ENCODE peak calls at places on chromosomes 5 and 9, in four cellular contexts. T is SK-N-SH; M is ovary; K is effector memory CD4-positive, alpha-beta T cell. Z is an unnamed sample. For H3K9me3, the result is how much of the 10 kb centered on the place peaks cover.

GRCh38 chr5:15575566-15576195 is 75.7 kb downstream of the FBXL7 start:
- DNase-seq in T (no peak), M (no peak), K (no peak), Z (no peak)

GRCh38 chr9:5500441-5501235 is 9.7 kb upstream of the PDCD1LG2 start:
- DNase-seq in T (peak), M (no peak), K (no peak), Z (no peak)

GRCh38 chr5:127820910-127821553 is 117.8 kb downstream of the CCDC192 start:
- DNase-seq in T (no peak), M (no peak), K (no peak), Z (no peak)

GRCh38 chr5:78518365-78519197 is 130.0 kb downstream of the LHFPL2 start:
- DNase-seq in T (no peak), M (no peak), K (no peak), Z (no peak)

GRCh38 chr9:37969130-37969529 is 65.2 kb upstream of the SLC25A51 start:
- DNase-seq in T (no peak), M (no peak), K (no peak), Z (no peak)

GRCh38 chr9:12414514-12414913 is 278.7 kb upstream of the TYRP1 start:
- DNase-seq in T (no peak), M (no peak), K (no peak), Z (no peak)

GRCh38 chr9:36504154-36504550 is 68.5 kb upstream of the MELK start:
- DNase-seq in T (no peak), M (no peak), K (no peak), Z (no peak)

GRCh38 chr5:80238778-80239679 is 16.8 kb downstream of the SERINC5 start:
- DNase-seq in T (peak), M (peak), K (peak), Z (no peak)

GRCh38 chr5:132464155-132464939 is 26.2 kb downstream of the IRF1 start:
- DNase-seq in T (peak), M (no peak), K (no peak), Z (peak)

GRCh38 chr9:76859860-76860259 is 46.1 kb downstream of the PRUNE2 start:
- DNase-seq in T (no peak), M (no peak), K (no peak), Z (no peak)

GRCh38 chr9:132214027-132214622 is 52.3 kb downstream of the NTNG2 start:
- DNase-seq in T (peak), M (peak), K (no peak), Z (no peak)

GRCh38 chr9:95508242-95508967 is 8.4 kb downstream of the PTCH1 start:
- DNase-seq in T (peak), M (no peak), K (peak), Z (no peak)

GRCh38 chr5:178547052-178547666 is 43.0 kb downstream of the COL23A1 start:
- DNase-seq in T (no peak), M (no peak), K (no peak), Z (no peak)

GRCh38 chr9:96299823-96300222 is 2.2 kb downstream of the HSD17B3 start:
- DNase-seq in T (no peak), M (no peak), K (no peak), Z (no peak)

GRCh38 chr5:36200513-36200912 is 41.2 kb downstream of the NADK2 start:
- DNase-seq in T (no peak), M (no peak), K (no peak), Z (no peak)

GRCh38 chr5:154755361-154756202 is at the start of gene LARP1:
- DNase-seq in T (peak), M (no peak), K (peak), Z (peak)

GRCh38 chr5:147691134-147691533 is 91.4 kb downstream of the JAKMIP2 start:
- DNase-seq in T (no peak), M (no peak), K (no peak), Z (no peak)

GRCh38 chr9:2933165-2934095 is 89.5 kb upstream of the PUM3 start:
- DNase-seq in T (peak), M (no peak), K (no peak), Z (no peak)

GRCh38 chr5:107340631-107341030 is 330.1 kb downstream of the EFNA5 start:
- DNase-seq in T (no peak), M (no peak), K (no peak), Z (no peak)

GRCh38 chr5:83846601-83847000 is 125.9 kb upstream of the HAPLN1 start:
- DNase-seq in T (peak), M (no peak), K (no peak), Z (no peak)

GRCh38 chr5:175590471-175590881 is 67.4 kb upstream of the HRH2 start:
- DNase-seq in T (no peak), M (no peak), K (no peak), Z (no peak)

GRCh38 chr9:69667306-69667705 is 4.9 kb downstream of the APBA1 start:
- DNase-seq in T (no peak), M (no peak), K (no peak), Z (no peak)

GRCh38 chr9:125126019-125126746 is 17.1 kb downstream of the SCAI start:
- DNase-seq in T (peak), M (peak), K (peak), Z (peak)

GRCh38 chr9:128006360-128007024 is 25.7 kb upstream of the EEIG1 start:
- DNase-seq in T (no peak), M (no peak), K (no peak), Z (no peak)

GRCh38 chr5:173153842-173154241 is 9.5 kb downstream of the BNIP1 start:
- DNase-seq in T (no peak), M (no peak), K (no peak), Z (no peak)

GRCh38 chr9:21555911-21556310 is 73.8 kb upstream of the IFNE start:
- DNase-seq in T (no peak), M (no peak), K (no peak), Z (no peak)

GRCh38 chr9:116058421-116058820 is 95.2 kb upstream of the PAPPA start:
- DNase-seq in T (no peak), M (no peak), K (no peak), Z (no peak)

GRCh38 chr5:74394924-74395880 is 245.3 kb downstream of the ENC1 start:
- DNase-seq in T (peak), M (no peak), K (no peak), Z (no peak)

GRCh38 chr9:78871452-78872331 is 574.8 kb downstream of the PSAT1 start:
- DNase-seq in T (no peak), M (no peak), K (no peak), Z (no peak)

GRCh38 chr5:38297830-38298608 is 39.7 kb downstream of the EGFLAM start:
- DNase-seq in T (no peak), M (peak), K (no peak), Z (no peak)

GRCh38 chr9:249025-249424 is 34.4 kb downstream of the DOCK8 start:
- DNase-seq in T (no peak), M (no peak), K (peak), Z (no peak)

GRCh38 chr9:21326526-21327139 is 8.6 kb downstream of the KLHL9 start:
- DNase-seq in T (peak), M (no peak), K (no peak), Z (no peak)

GRCh38 chr9:33162721-33163311 is 4.3 kb downstream of the B4GALT1 start:
- DNase-seq in T (no peak), M (peak), K (no peak), Z (no peak)

GRCh38 chr5:139848508-139849100 is 53.0 kb downstream of the PSD2 start:
- DNase-seq in T (no peak), M (peak), K (peak), Z (no peak)

GRCh38 chr9:4497855-4498254 is 7.6 kb downstream of the SLC1A1 start:
- DNase-seq in T (no peak), M (no peak), K (no peak), Z (no peak)

GRCh38 chr5:21452429-21452828 is 1400.7 kb downstream of the CDH12 start:
- DNase-seq in T (no peak), M (no peak), K (no peak), Z (no peak)

GRCh38 chr5:129631946-129632345 is 115.9 kb upstream of the MINAR2 start:
- DNase-seq in T (no peak), M (no peak), K (no peak), Z (no peak)

GRCh38 chr5:41832430-41832829 is 37.8 kb downstream of the OXCT1 start:
- DNase-seq in T (no peak), M (no peak), K (no peak), Z (no peak)

GRCh38 chr5:159430361-159431018 is 100.2 kb upstream of the IL12B start:
- DNase-seq in T (no peak), M (no peak), K (no peak), Z (no peak)

GRCh38 chr9:137702615-137703379 is 84.0 kb downstream of the EHMT1 start:
- DNase-seq in T (no peak), M (no peak), K (no peak), Z (no peak)
- H3K9me3 ChIP-seq in T (under half), M (under half), K (under half), Z (under half)

GRCh38 chr5:19266791-19267190 is 721.2 kb downstream of the CDH18 start:
- DNase-seq in T (no peak), M (no peak), K (no peak), Z (no peak)
- H3K9me3 ChIP-seq in T (under half), M (under half), K (under half), Z (under half)

GRCh38 chr5:165134146-165134545 is 1628.7 kb downstream of the MAT2B start:
- DNase-seq in T (no peak), M (no peak), K (no peak), Z (no peak)
- H3K9me3 ChIP-seq in T (under half), M (under half), K (under half), Z (under half)

DNA sequence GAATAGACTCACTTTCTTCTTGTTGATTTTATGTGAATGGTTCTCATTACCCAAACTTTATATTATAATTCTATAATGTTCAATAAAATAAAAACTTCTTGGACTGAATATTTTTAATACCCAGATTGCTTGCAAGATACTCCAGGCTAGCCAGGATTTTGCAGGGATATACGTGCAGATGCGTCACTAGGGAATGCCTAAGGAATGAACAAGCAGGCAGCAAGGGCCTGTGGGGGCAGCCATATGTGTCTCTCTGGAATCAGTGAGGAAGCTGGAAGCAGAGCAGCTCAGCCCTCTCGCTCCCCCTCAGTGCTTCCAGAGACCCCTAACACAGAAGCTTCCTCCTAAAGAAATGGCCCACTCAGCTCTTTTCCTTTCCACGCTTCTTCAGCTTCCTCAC is 457.4 kb downstream of the CCDC171 start:
- DNase-seq in T (no peak), M (no peak), K (no peak), Z (no peak)
- H3K9me3 ChIP-seq in T (under half), M (under half), K (under half), Z (under half)

GRCh38 chr9:34995288-34996060 is 5.9 kb downstream of the DNAJB5 start:
- DNase-seq in T (no peak), M (no peak), K (no peak), Z (no peak)
- H3K9me3 ChIP-seq in T (under half), M (under half), K (under half), Z (under half)

DNA sequence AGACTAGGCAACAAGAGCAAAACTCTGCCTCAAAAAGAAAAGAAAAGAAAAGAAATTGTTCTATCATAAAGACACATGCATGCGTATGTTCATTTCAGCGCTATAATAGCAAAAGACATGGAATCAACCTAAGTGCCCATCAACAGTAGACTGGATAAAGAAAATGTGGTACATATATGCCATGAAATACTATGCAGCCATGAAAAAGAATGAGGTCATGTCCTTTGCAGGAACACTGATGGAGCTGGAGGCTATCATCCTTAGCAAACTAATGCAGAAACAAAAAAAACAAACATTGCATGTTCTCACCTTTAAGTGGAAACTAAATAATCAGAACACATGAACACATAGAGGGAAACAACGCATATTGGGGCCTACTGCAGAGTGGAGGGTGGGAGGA is 6.3 kb upstream of the ZNF883 start:
- DNase-seq in T (no peak), M (no peak), K (no peak), Z (no peak)
- H3K9me3 ChIP-seq in T (under half), M (under half), K (under half), Z (under half)

DNA sequence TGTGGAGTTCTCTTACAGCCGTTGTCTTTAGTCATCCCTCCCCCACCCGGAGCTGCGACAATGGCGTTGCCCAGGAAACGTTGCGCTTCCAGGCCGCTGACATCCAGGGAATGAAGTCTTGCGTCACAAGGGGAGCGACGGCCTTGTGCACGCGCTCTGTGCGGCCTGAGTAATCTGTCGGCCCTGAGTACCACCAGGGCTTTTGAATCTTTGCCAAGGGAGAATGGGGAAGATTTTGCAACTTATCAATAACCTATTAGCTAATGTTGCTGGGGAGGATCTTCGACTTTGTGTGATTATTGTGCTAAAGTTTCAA is at the start of gene SOX30:
- DNase-seq in T (no peak), M (no peak), K (no peak), Z (no peak)
- H3K9me3 ChIP-seq in T (under half), M (under half), K (under half), Z (under half)

GRCh38 chr5:141100243-141100805 is at the start of gene PCDHB3:
- DNase-seq in T (peak), M (peak), K (no peak), Z (no peak)
- H3K9me3 ChIP-seq in T (under half), M (under half), K (under half), Z (under half)

DNA sequence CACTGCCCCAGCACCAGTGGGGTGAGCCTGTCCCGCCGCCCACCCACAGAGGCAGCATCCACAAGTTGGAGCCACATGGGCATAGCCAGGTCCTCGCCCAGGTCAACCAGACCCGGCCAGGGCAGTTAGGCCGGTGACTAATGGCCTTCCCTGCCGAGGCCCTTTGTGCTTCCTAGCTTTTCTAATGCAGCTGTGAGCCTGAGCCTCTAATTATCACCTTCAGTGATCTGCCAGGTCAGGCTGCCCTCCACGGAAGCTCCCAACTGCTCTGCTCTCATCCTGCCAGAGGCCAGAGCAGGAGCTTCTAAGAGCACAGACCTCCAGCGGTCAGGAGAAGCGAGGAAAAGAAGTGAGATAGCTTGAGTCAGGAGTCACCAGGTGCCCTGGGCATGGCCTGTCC is 87.1 kb upstream of the PPP1R26 start:
- DNase-seq in T (no peak), M (no peak), K (no peak), Z (no peak)
- H3K9me3 ChIP-seq in T (under half), M (under half), K (under half), Z (under half)

GRCh38 chr5:91166040-91166807 is 216.9 kb downstream of the ARRDC3 start:
- DNase-seq in T (no peak), M (no peak), K (no peak), Z (no peak)

GRCh38 chr5:91159647-91160046 is 223.5 kb downstream of the ARRDC3 start:
- DNase-seq in T (no peak), M (no peak), K (no peak), Z (no peak)

GRCh38 chr5:91160751-91161285 is 222.3 kb downstream of the ARRDC3 start:
- DNase-seq in T (no peak), M (no peak), K (no peak), Z (no peak)

GRCh38 chr5:91164424-91164823 is 218.7 kb downstream of the ARRDC3 start:
- DNase-seq in T (no peak), M (no peak), K (no peak), Z (no peak)

GRCh38 chr5:91162534-91163381 is 220.4 kb downstream of the ARRDC3 start:
- DNase-seq in T (no peak), M (peak), K (peak), Z (no peak)
- H3K9me3 ChIP-seq in T (under half), M (under half), K (under half), Z (under half)

Z was measured in T-helper 17 cell.